ENCODE peak calls at places on chromosomes 6 and 20, in five cellular contexts. O is GM06990, Q is PC-9, K is naive B cell, A is pancreas. W is an unnamed sample.

GRCh38 chr20:33018169-33018931 is 10.8 kb downstream of the BPIFB2 start:
- DNase-seq in O (no peak), Q (no peak), K (no peak), A (no peak), W (no peak)

GRCh38 chr6:153170511-153170910 is 39.4 kb upstream of the RGS17 start:
- DNase-seq in O (no peak), Q (peak), K (no peak), A (no peak), W (no peak)

GRCh38 chr20:16922834-16923233 is 174.7 kb downstream of the OTOR start:
- DNase-seq in O (no peak), Q (peak), K (no peak), A (no peak), W (no peak)

GRCh38 chr20:22402990-22403859 is 181.1 kb downstream of the FOXA2 start:
- DNase-seq in O (no peak), Q (peak), K (no peak), A (peak), W (no peak)

GRCh38 chr20:59648720-59649119 is 44.4 kb downstream of the PHACTR3 start:
- DNase-seq in O (no peak), Q (no peak), K (no peak), A (no peak), W (no peak)

GRCh38 chr6:37653933-37654565 is 43.6 kb downstream of the MDGA1 start:
- DNase-seq in O (peak), Q (no peak), K (peak), A (no peak), W (no peak)

GRCh38 chr20:9359561-9360308 is 154.7 kb upstream of the LAMP5 start:
- DNase-seq in O (peak), Q (peak), K (no peak), A (peak), W (peak)

GRCh38 chr6:87066449-87067288 is 28.2 kb downstream of the CGA start:
- DNase-seq in O (peak), Q (no peak), K (peak), A (no peak), W (no peak)

W was measured in ureter.